ENCODE peak calls at places on chromosome 10, in ten cellular contexts. I, Z, V, B, K, U, O, W, C and Q are unnamed samples.

GRCh38 chr10:117537436-117537903 is 5.1 kb upstream of the EMX2 start:
- DNase-seq in Z (no peak), W (no peak), C (no peak), U (no peak), O (peak), I (peak), B (no peak), V (no peak), K (no peak), Q (no peak)

GRCh38 chr10:68871105-68871711 is 29.9 kb upstream of the DDX50 start:
- DNase-seq in U (no peak), W (no peak), Z (no peak), K (peak), C (no peak), B (no peak), I (no peak), V (no peak), O (no peak), Q (no peak)

GRCh38 chr10:7409732-7410168 is 1.1 kb downstream of the SFMBT2 start:
- DNase-seq in K (no peak), O (no peak), W (peak), C (no peak), Z (no peak), I (no peak), U (peak), B (no peak), V (no peak), Q (peak)

GRCh38 chr10:60236869-60237524 is 152.7 kb downstream of the ANK3 start:
- DNase-seq in W (peak), V (peak), K (no peak), I (no peak), O (peak), B (peak), Z (no peak), U (no peak), C (no peak), Q (no peak)

GRCh38 chr10:26780793-26781601 is 79.8 kb downstream of the ABI1 start:
- DNase-seq in K (peak), Z (peak), B (no peak), W (no peak), O (peak), U (no peak), V (no peak), I (peak), C (peak), Q (no peak)

GRCh38 chr10:116848032-116848911 is 1.0 kb upstream of the ENO4 start:
- DNase-seq in W (no peak), V (no peak), C (no peak), Z (no peak), I (no peak), U (no peak), K (no peak), B (no peak), O (no peak), Q (no peak)

GRCh38 chr10:93465806-93466675 is 16.1 kb downstream of the MYOF start:
- DNase-seq in Z (peak), I (no peak), V (peak), W (peak), K (peak), O (peak), U (no peak), B (no peak), C (peak), Q (no peak)

GRCh38 chr10:96556003-96556402 is 30.8 kb downstream of the TM9SF3 start:
- DNase-seq in B (no peak), O (peak), C (no peak), W (no peak), K (no peak), Z (no peak), U (no peak), I (no peak), V (no peak), Q (no peak)

GRCh38 chr10:11237571-11237970 is 219.9 kb downstream of the CELF2 start:
- DNase-seq in B (no peak), I (no peak), K (no peak), C (no peak), V (no peak), Z (no peak), U (peak), W (no peak), O (no peak), Q (no peak)

GRCh38 chr10:113020838-113021237 is 70.8 kb downstream of the TCF7L2 start:
- DNase-seq in C (no peak), O (peak), V (no peak), U (no peak), Z (no peak), B (no peak), K (no peak), W (no peak), I (no peak), Q (no peak)

GRCh38 chr10:61992059-61992460 is 90.6 kb downstream of the ARID5B start:
- DNase-seq in C (no peak), Z (no peak), K (peak), V (no peak), W (peak), O (peak), U (peak), B (no peak), I (no peak), Q (no peak)

GRCh38 chr10:57579926-57580325 is 687.8 kb downstream of the IPMK start:
- DNase-seq in Z (peak), B (no peak), O (no peak), U (no peak), K (peak), V (no peak), C (no peak), I (peak), W (no peak), Q (no peak)

GRCh38 chr10:83633547-83633946 is 505.8 kb upstream of the GHITM start:
- DNase-seq in K (no peak), I (no peak), U (no peak), V (no peak), C (no peak), W (no peak), Z (no peak), O (no peak), B (no peak), Q (no peak)

GRCh38 chr10:86553213-86553612 is 31.6 kb upstream of the WAPL start:
- DNase-seq in W (no peak), C (no peak), K (no peak), V (no peak), B (no peak), O (no peak), Z (no peak), U (no peak), I (no peak), Q (no peak)

GRCh38 chr10:70359017-70359550 is 23.3 kb downstream of the LRRC20 start:
- DNase-seq in B (no peak), C (no peak), U (no peak), K (no peak), W (no peak), O (no peak), Z (no peak), I (no peak), V (no peak), Q (no peak)

GRCh38 chr10:89609730-89610393 is 35.2 kb downstream of the PANK1 start:
- DNase-seq in V (no peak), Z (no peak), B (no peak), U (no peak), K (no peak), I (no peak), O (no peak), W (no peak), C (no peak), Q (no peak)

GRCh38 chr10:95236068-95236903 is 42.2 kb downstream of the ACSM6 start:
- DNase-seq in B (no peak), O (no peak), W (no peak), C (peak), V (no peak), I (no peak), U (no peak), Z (peak), K (peak), Q (no peak)

GRCh38 chr10:126955934-126956711 is 50.9 kb downstream of the DOCK1 start:
- DNase-seq in B (peak), U (no peak), V (no peak), K (no peak), W (no peak), Z (no peak), C (no peak), I (no peak), O (no peak), Q (no peak)

GRCh38 chr10:116866987-116867595 is 17.8 kb downstream of the ENO4 start:
- DNase-seq in I (no peak), V (no peak), K (peak), W (no peak), U (no peak), C (no peak), B (no peak), O (no peak), Z (no peak), Q (no peak)

GRCh38 chr10:6220418-6221191 is 17.9 kb downstream of the PFKFB3 start:
- DNase-seq in I (no peak), O (no peak), U (no peak), B (no peak), K (no peak), W (no peak), C (no peak), Z (no peak), V (no peak), Q (no peak)

GRCh38 chr10:95443636-95444035 is 117.5 kb downstream of the SORBS1 start:
- DNase-seq in O (no peak), I (no peak), K (no peak), W (no peak), U (no peak), Z (no peak), V (no peak), B (no peak), C (no peak), Q (no peak)

DNA sequence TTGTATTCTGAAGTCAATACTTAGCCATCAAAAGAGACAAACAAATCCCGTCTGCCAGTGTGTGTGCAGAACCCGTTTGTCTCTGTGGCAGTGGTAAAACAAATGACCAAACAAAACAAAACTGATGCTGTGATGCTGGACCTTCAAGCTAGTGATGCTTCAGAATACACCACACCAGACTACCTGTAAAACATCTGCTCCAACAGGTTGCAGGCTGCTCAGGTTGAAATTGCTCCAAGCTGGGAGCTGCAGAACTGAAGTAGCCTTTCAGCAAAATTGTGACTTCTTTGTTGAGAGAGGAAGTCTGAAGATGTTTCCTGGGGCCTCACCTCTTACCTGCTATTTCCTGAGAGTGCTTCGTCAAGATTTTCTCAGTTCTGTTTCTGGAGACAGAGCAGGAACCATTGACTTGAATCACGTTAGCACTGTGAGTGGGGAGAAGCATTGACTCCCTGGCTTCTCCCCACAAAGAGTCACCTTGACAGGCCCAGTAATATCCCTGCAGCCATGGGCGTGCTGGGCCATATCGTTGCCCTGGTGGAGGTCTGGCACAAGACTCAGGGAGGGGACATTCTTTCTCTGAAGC is 80.1 kb downstream of the RBM20 start:
- DNase-seq in W (no peak), B (no peak), I (no peak), V (no peak), O (no peak), Z (no peak), C (no peak), U (no peak), K (no peak), Q (no peak)
- TF ChIP-seq CTCF in W (no peak), B (no peak), I (no peak), V (no peak), O (no peak), Z (no peak), C (no peak), U (no peak), K (no peak), Q (no peak)

GRCh38 chr10:102111276-102111675 is 8.9 kb downstream of the LDB1 start:
- DNase-seq in B (no peak), O (no peak), U (no peak), C (no peak), Z (no peak), W (no peak), V (no peak), K (no peak), I (no peak), Q (no peak)

GRCh38 chr10:102113956-102114857 is 6.0 kb downstream of the LDB1 start:
- DNase-seq in I (peak), U (no peak), O (peak), K (no peak), Z (no peak), B (no peak), V (no peak), W (peak), C (no peak), Q (no peak)

GRCh38 chr10:102114861-102115618 is 5.1 kb downstream of the LDB1 start:
- DNase-seq in Z (no peak), U (peak), K (peak), O (peak), V (peak), B (peak), W (peak), C (peak), I (peak), Q (peak)

GRCh38 chr10:102113261-102113955 is 6.8 kb downstream of the LDB1 start:
- DNase-seq in O (no peak), I (no peak), U (no peak), B (no peak), C (no peak), K (no peak), Z (no peak), W (no peak), V (no peak), Q (no peak)

GRCh38 chr10:102112210-102112817 is 7.9 kb downstream of the LDB1 start:
- DNase-seq in I (no peak), V (no peak), O (no peak), B (no peak), Z (no peak), U (no peak), W (no peak), C (no peak), K (no peak), Q (no peak)
- H3K27ac ChIP-seq in I (no peak), V (no peak), O (no peak), B (no peak), Z (peak), U (no peak), W (no peak), C (no peak), K (no peak), Q (no peak)

DNA sequence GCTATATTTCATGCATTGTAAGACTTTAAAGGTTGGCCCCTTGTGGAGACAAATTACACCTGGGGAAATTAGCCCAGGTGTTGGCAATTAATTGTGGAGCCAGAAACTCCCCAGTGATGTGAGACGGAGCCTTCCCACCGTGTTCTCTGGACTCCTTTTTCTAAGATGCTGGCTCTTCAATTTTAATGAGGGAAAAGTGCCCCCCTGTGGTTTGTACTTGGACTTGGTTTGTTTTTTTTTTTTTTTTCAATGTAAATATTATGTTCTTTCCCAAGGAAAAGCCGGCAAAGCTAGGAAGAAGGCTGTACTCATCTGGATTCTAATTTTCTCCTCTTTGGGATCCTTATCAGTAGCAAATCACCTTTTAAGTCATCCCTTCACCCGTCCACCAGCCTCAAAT is 20.2 kb upstream of the ST8SIA6 start:
- DNase-seq in B (no peak), Z (no peak), K (peak), V (no peak), O (no peak), U (no peak), W (no peak), I (no peak), C (no peak), Q (no peak)
- TF ChIP-seq CTCF in B (peak), Z (peak), K (peak), V (no peak), O (no peak), U (no peak), W (no peak), I (no peak), C (no peak), Q (no peak)

GRCh38 chr10:88095291-88095721 is 231.9 kb downstream of the PTEN start:
- DNase-seq in W (no peak), B (no peak), I (no peak), V (no peak), C (no peak), Z (no peak), O (no peak), U (no peak), K (peak), Q (no peak)
- H3K27ac ChIP-seq in W (no peak), B (no peak), I (no peak), V (no peak), C (no peak), Z (no peak), O (no peak), U (no peak), K (peak), Q (no peak)